ENCODE peak calls at places on chromosomes 6 and 20, in six cellular contexts. One of them, this sample, is unnamed.

GRCh38 chr6:121695346-121695745 is 259.9 kb downstream of the GJA1 start:
- DNase-seq in HEK293T: no peak
- DNase-seq in GF-D8: no peak
- DNase-seq in T-helper 2 cell: no peak
- DNase-seq in activated naive CD8-positive, alpha-beta T cell treated with anti-CD3 and anti-CD28 coated beads, Interleukin-2, amount 50 U/mL, for 24 hours: no peak
- DNase-seq in endothelial cell: no peak
- DNase-seq in this sample: no peak

GRCh38 chr20:8438748-8439147 is 306.7 kb downstream of the PLCB1 start:
- DNase-seq in endothelial cell: no peak
- DNase-seq in HEK293T: no peak
- DNase-seq in GF-D8: no peak
- DNase-seq in activated naive CD8-positive, alpha-beta T cell treated with anti-CD3 and anti-CD28 coated beads, Interleukin-2, amount 50 U/mL, for 24 hours: no peak
- DNase-seq in T-helper 2 cell: no peak
- DNase-seq in this sample: no peak

GRCh38 chr20:37534401-37535157 is 6.9 kb upstream of the BLCAP start:
- DNase-seq in HEK293T: peak
- DNase-seq in T-helper 2 cell: no peak
- DNase-seq in GF-D8: peak
- DNase-seq in endothelial cell: peak
- DNase-seq in activated naive CD8-positive, alpha-beta T cell treated with anti-CD3 and anti-CD28 coated beads, Interleukin-2, amount 50 U/mL, for 24 hours: peak
- DNase-seq in this sample: no peak

GRCh38 chr20:51492167-51493092 is 50.1 kb downstream of the NFATC2 start:
- DNase-seq in activated naive CD8-positive, alpha-beta T cell treated with anti-CD3 and anti-CD28 coated beads, Interleukin-2, amount 50 U/mL, for 24 hours: no peak
- DNase-seq in endothelial cell: peak
- DNase-seq in T-helper 2 cell: no peak
- DNase-seq in HEK293T: no peak
- DNase-seq in GF-D8: peak
- DNase-seq in this sample: no peak

GRCh38 chr20:62734336-62734735 is 25.7 kb downstream of the NTSR1 start:
- DNase-seq in endothelial cell: no peak
- DNase-seq in T-helper 2 cell: no peak
- DNase-seq in activated naive CD8-positive, alpha-beta T cell treated with anti-CD3 and anti-CD28 coated beads, Interleukin-2, amount 50 U/mL, for 24 hours: no peak
- DNase-seq in HEK293T: no peak
- DNase-seq in GF-D8: no peak
- DNase-seq in this sample: no peak

GRCh38 chr20:35008411-35009342 is 53.0 kb downstream of the MYH7B start:
- DNase-seq in GF-D8: no peak
- DNase-seq in endothelial cell: no peak
- DNase-seq in activated naive CD8-positive, alpha-beta T cell treated with anti-CD3 and anti-CD28 coated beads, Interleukin-2, amount 50 U/mL, for 24 hours: no peak
- DNase-seq in HEK293T: no peak
- DNase-seq in T-helper 2 cell: no peak
- DNase-seq in this sample: no peak

GRCh38 chr20:52127309-52127708 is 64.3 kb downstream of the ZFP64 start:
- DNase-seq in GF-D8: peak
- DNase-seq in HEK293T: no peak
- DNase-seq in endothelial cell: no peak
- DNase-seq in activated naive CD8-positive, alpha-beta T cell treated with anti-CD3 and anti-CD28 coated beads, Interleukin-2, amount 50 U/mL, for 24 hours: no peak
- DNase-seq in T-helper 2 cell: no peak
- DNase-seq in this sample: no peak

GRCh38 chr6:32936247-32937152 is 4.3 kb downstream of the HLA-DMB start:
- DNase-seq in T-helper 2 cell: no peak
- DNase-seq in GF-D8: no peak
- DNase-seq in endothelial cell: no peak
- DNase-seq in activated naive CD8-positive, alpha-beta T cell treated with anti-CD3 and anti-CD28 coated beads, Interleukin-2, amount 50 U/mL, for 24 hours: no peak
- DNase-seq in HEK293T: no peak
- DNase-seq in this sample: no peak

GRCh38 chr6:88491266-88491665 is 325.1 kb upstream of the CNR1 start:
- DNase-seq in endothelial cell: no peak
- DNase-seq in HEK293T: no peak
- DNase-seq in GF-D8: no peak
- DNase-seq in activated naive CD8-positive, alpha-beta T cell treated with anti-CD3 and anti-CD28 coated beads, Interleukin-2, amount 50 U/mL, for 24 hours: no peak
- DNase-seq in T-helper 2 cell: no peak
- DNase-seq in this sample: no peak

GRCh38 chr20:46690219-46691111 is 1.2 kb upstream of the TP53RK start:
- DNase-seq in endothelial cell: no peak
- DNase-seq in HEK293T: no peak
- DNase-seq in GF-D8: no peak
- DNase-seq in activated naive CD8-positive, alpha-beta T cell treated with anti-CD3 and anti-CD28 coated beads, Interleukin-2, amount 50 U/mL, for 24 hours: no peak
- DNase-seq in T-helper 2 cell: no peak
- DNase-seq in this sample: no peak

GRCh38 chr20:35515949-35516645 is 13.4 kb downstream of the C20orf173 start:
- DNase-seq in HEK293T: no peak
- DNase-seq in T-helper 2 cell: no peak
- DNase-seq in activated naive CD8-positive, alpha-beta T cell treated with anti-CD3 and anti-CD28 coated beads, Interleukin-2, amount 50 U/mL, for 24 hours: no peak
- DNase-seq in endothelial cell: no peak
- DNase-seq in GF-D8: no peak
- DNase-seq in this sample: no peak

GRCh38 chr20:52291109-52291508 is 99.5 kb upstream of the ZFP64 start:
- DNase-seq in GF-D8: no peak
- DNase-seq in activated naive CD8-positive, alpha-beta T cell treated with anti-CD3 and anti-CD28 coated beads, Interleukin-2, amount 50 U/mL, for 24 hours: no peak
- DNase-seq in T-helper 2 cell: no peak
- DNase-seq in HEK293T: no peak
- DNase-seq in endothelial cell: no peak
- DNase-seq in this sample: no peak

GRCh38 chr6:134307074-134307473 is 10.8 kb downstream of the SGK1 start:
- DNase-seq in T-helper 2 cell: no peak
- DNase-seq in activated naive CD8-positive, alpha-beta T cell treated with anti-CD3 and anti-CD28 coated beads, Interleukin-2, amount 50 U/mL, for 24 hours: no peak
- DNase-seq in HEK293T: no peak
- DNase-seq in GF-D8: no peak
- DNase-seq in endothelial cell: no peak
- DNase-seq in this sample: no peak

GRCh38 chr6:28693033-28693750 is 167.5 kb downstream of the GPX5 start:
- DNase-seq in GF-D8: no peak
- DNase-seq in endothelial cell: no peak
- DNase-seq in T-helper 2 cell: no peak
- DNase-seq in activated naive CD8-positive, alpha-beta T cell treated with anti-CD3 and anti-CD28 coated beads, Interleukin-2, amount 50 U/mL, for 24 hours: no peak
- DNase-seq in HEK293T: no peak
- DNase-seq in this sample: no peak

GRCh38 chr6:119350202-119351004 is 842 bp upstream of the MAN1A1 start:
- DNase-seq in endothelial cell: no peak
- DNase-seq in GF-D8: peak
- DNase-seq in HEK293T: peak
- DNase-seq in T-helper 2 cell: no peak
- DNase-seq in activated naive CD8-positive, alpha-beta T cell treated with anti-CD3 and anti-CD28 coated beads, Interleukin-2, amount 50 U/mL, for 24 hours: peak
- DNase-seq in this sample: no peak

GRCh38 chr6:66897576-66897975 is 1190.5 kb upstream of the EYS start:
- DNase-seq in endothelial cell: no peak
- DNase-seq in activated naive CD8-positive, alpha-beta T cell treated with anti-CD3 and anti-CD28 coated beads, Interleukin-2, amount 50 U/mL, for 24 hours: no peak
- DNase-seq in HEK293T: no peak
- DNase-seq in T-helper 2 cell: no peak
- DNase-seq in GF-D8: peak
- DNase-seq in this sample: no peak

GRCh38 chr6:40556881-40557280 is 30.3 kb downstream of the LRFN2 start:
- DNase-seq in HEK293T: no peak
- DNase-seq in GF-D8: no peak
- DNase-seq in activated naive CD8-positive, alpha-beta T cell treated with anti-CD3 and anti-CD28 coated beads, Interleukin-2, amount 50 U/mL, for 24 hours: no peak
- DNase-seq in T-helper 2 cell: no peak
- DNase-seq in endothelial cell: no peak
- DNase-seq in this sample: no peak

GRCh38 chr6:170111816-170112582 is 178.9 kb downstream of the DLL1 start:
- DNase-seq in T-helper 2 cell: no peak
- DNase-seq in activated naive CD8-positive, alpha-beta T cell treated with anti-CD3 and anti-CD28 coated beads, Interleukin-2, amount 50 U/mL, for 24 hours: no peak
- DNase-seq in endothelial cell: no peak
- DNase-seq in GF-D8: no peak
- DNase-seq in HEK293T: no peak
- DNase-seq in this sample: peak

GRCh38 chr6:71299541-71300470 is 11.2 kb downstream of the OGFRL1 start:
- DNase-seq in activated naive CD8-positive, alpha-beta T cell treated with anti-CD3 and anti-CD28 coated beads, Interleukin-2, amount 50 U/mL, for 24 hours: no peak
- DNase-seq in endothelial cell: no peak
- DNase-seq in GF-D8: no peak
- DNase-seq in T-helper 2 cell: no peak
- DNase-seq in HEK293T: no peak
- DNase-seq in this sample: no peak

GRCh38 chr6:117829594-117830319 is 77.3 kb upstream of the SLC35F1 start:
- DNase-seq in endothelial cell: peak
- DNase-seq in T-helper 2 cell: no peak
- DNase-seq in activated naive CD8-positive, alpha-beta T cell treated with anti-CD3 and anti-CD28 coated beads, Interleukin-2, amount 50 U/mL, for 24 hours: no peak
- DNase-seq in GF-D8: no peak
- DNase-seq in HEK293T: peak
- DNase-seq in this sample: no peak

GRCh38 chr6:49522710-49523593 is 23.2 kb downstream of the GLYATL3 start:
- DNase-seq in GF-D8: no peak
- DNase-seq in endothelial cell: no peak
- DNase-seq in T-helper 2 cell: no peak
- DNase-seq in activated naive CD8-positive, alpha-beta T cell treated with anti-CD3 and anti-CD28 coated beads, Interleukin-2, amount 50 U/mL, for 24 hours: no peak
- DNase-seq in HEK293T: no peak
- DNase-seq in this sample: no peak

GRCh38 chr6:25980935-25981334 is 18.3 kb downstream of the TRIM38 start:
- DNase-seq in activated naive CD8-positive, alpha-beta T cell treated with anti-CD3 and anti-CD28 coated beads, Interleukin-2, amount 50 U/mL, for 24 hours: no peak
- DNase-seq in HEK293T: no peak
- DNase-seq in endothelial cell: no peak
- DNase-seq in T-helper 2 cell: no peak
- DNase-seq in GF-D8: no peak
- DNase-seq in this sample: no peak

GRCh38 chr6:169792306-169793015 is 41.0 kb downstream of the ERMARD start:
- DNase-seq in GF-D8: no peak
- DNase-seq in endothelial cell: no peak
- DNase-seq in activated naive CD8-positive, alpha-beta T cell treated with anti-CD3 and anti-CD28 coated beads, Interleukin-2, amount 50 U/mL, for 24 hours: no peak
- DNase-seq in HEK293T: no peak
- DNase-seq in T-helper 2 cell: no peak
- DNase-seq in this sample: no peak

GRCh38 chr6:18468162-18468843 is 81.2 kb downstream of the RNF144B start:
- DNase-seq in T-helper 2 cell: no peak
- DNase-seq in endothelial cell: no peak
- DNase-seq in GF-D8: no peak
- DNase-seq in activated naive CD8-positive, alpha-beta T cell treated with anti-CD3 and anti-CD28 coated beads, Interleukin-2, amount 50 U/mL, for 24 hours: no peak
- DNase-seq in HEK293T: no peak
- DNase-seq in this sample: no peak

This sample was measured in natural killer cell.